ENCODE peak calls at places on chromosomes 4 and X, in five cellular contexts. H, B, K, E and Q are unnamed samples. For H3K4me1, the result is how much of the 10 kb centered on the place peaks cover.

GRCh38 chr4:146398404-146398803 is 123.3 kb downstream of the SLC10A7 start:
- DNase-seq in H (no peak), B (no peak), K (no peak), E (no peak), Q (no peak)

GRCh38 chr4:70722199-70722791 is 531 bp downstream of the RUFY3 start:
- DNase-seq in H (no peak), B (peak), K (peak), E (no peak), Q (no peak)

GRCh38 chr4:139606600-139607301 is 50.7 kb upstream of the SETD7 start:
- DNase-seq in H (no peak), B (no peak), K (peak), E (peak), Q (no peak)

GRCh38 chrX:118423558-118423957 is 72.1 kb upstream of the DOCK11 start:
- DNase-seq in H (no peak), B (no peak), K (no peak), E (no peak), Q (no peak)

GRCh38 chr4:100525689-100526088 is 7.9 kb upstream of the EMCN start:
- DNase-seq in H (no peak), B (no peak), K (no peak), E (no peak), Q (no peak)

GRCh38 chrX:134554291-134554690 is 94.3 kb downstream of the HPRT1 start:
- DNase-seq in H (no peak), B (no peak), K (no peak), E (no peak), Q (no peak)

GRCh38 chr4:84258905-84259830 is 239.9 kb downstream of the NKX6-1 start:
- DNase-seq in H (no peak), B (peak), K (peak), E (peak), Q (no peak)

GRCh38 chr4:186820371-186820990 is 96.8 kb upstream of the FAT1 start:
- DNase-seq in H (peak), B (peak), K (peak), E (peak), Q (no peak)

GRCh38 chr4:2322227-2322626 is 60.3 kb upstream of the MXD4 start:
- DNase-seq in H (no peak), B (no peak), K (no peak), E (no peak), Q (no peak)

GRCh38 chr4:187993827-187994226 is 1.7 kb upstream of the ZFP42 start:
- DNase-seq in H (no peak), B (no peak), K (peak), E (peak), Q (no peak)

GRCh38 chr4:22486276-22486675 is 29.6 kb downstream of the ADGRA3 start:
- DNase-seq in H (no peak), B (no peak), K (no peak), E (no peak), Q (no peak)

GRCh38 chr4:180664766-180665368 is 1578.3 kb upstream of the TENM3 start:
- DNase-seq in H (no peak), B (peak), K (peak), E (peak), Q (no peak)

GRCh38 chr4:81850701-81851100 is 379.0 kb upstream of the RASGEF1B start:
- DNase-seq in H (no peak), B (no peak), K (no peak), E (no peak), Q (no peak)

GRCh38 chr4:185128272-185129119 is 14.6 kb upstream of the SLC25A4 start:
- DNase-seq in H (peak), B (no peak), K (no peak), E (no peak), Q (no peak)

GRCh38 chrX:34884693-34885277 is 57.8 kb upstream of the FAM47B start:
- DNase-seq in H (no peak), B (peak), K (peak), E (no peak), Q (no peak)

GRCh38 chrX:22559506-22559905 is 286.8 kb downstream of the CBLL2 start:
- DNase-seq in H (no peak), B (no peak), K (peak), E (no peak), Q (no peak)

GRCh38 chr4:181710143-181710542 is 533.1 kb upstream of the TENM3 start:
- DNase-seq in H (no peak), B (no peak), K (no peak), E (no peak), Q (no peak)

GRCh38 chr4:127251423-127251822 is 381.3 kb upstream of the INTU start:
- DNase-seq in H (no peak), B (no peak), K (peak), E (no peak), Q (no peak)

GRCh38 chr4:82523179-82523578 is 38.6 kb downstream of the TMEM150C start:
- DNase-seq in H (no peak), B (no peak), K (no peak), E (no peak), Q (no peak)

GRCh38 chr4:98546910-98547544 is 111.4 kb downstream of the TSPAN5 start:
- DNase-seq in H (no peak), B (peak), K (peak), E (no peak), Q (no peak)

GRCh38 chrX:71254092-71254941 is at the start of gene ZMYM3:
- DNase-seq in H (peak), B (peak), K (peak), E (peak), Q (peak)

GRCh38 chr4:7699040-7699439 is 240.6 kb downstream of the AFAP1 start:
- DNase-seq in H (no peak), B (no peak), K (peak), E (no peak), Q (no peak)

GRCh38 chrX:9966775-9967408 is at the start of gene CLDN34:
- DNase-seq in H (no peak), B (no peak), K (no peak), E (no peak), Q (no peak)

GRCh38 chr4:38788327-38788726 is 5.5 kb upstream of the TLR10 start:
- DNase-seq in H (no peak), B (no peak), K (peak), E (no peak), Q (no peak)

GRCh38 chr4:2079006-2079405 is 19.9 kb downstream of the NAT8L start:
- DNase-seq in H (no peak), B (no peak), K (no peak), E (no peak), Q (no peak)

GRCh38 chr4:61511716-61512488 is 311.8 kb downstream of the ADGRL3 start:
- DNase-seq in H (no peak), B (no peak), K (peak), E (no peak), Q (no peak)

GRCh38 chr4:112514449-112515277 is 1.3 kb downstream of the NEUROG2 start:
- DNase-seq in H (no peak), B (no peak), K (no peak), E (peak), Q (no peak)

GRCh38 chr4:56283394-56283793 is 103.9 kb downstream of the AASDH start:
- DNase-seq in H (no peak), B (no peak), K (no peak), E (no peak), Q (no peak)

GRCh38 chr4:148072789-148073188 is 340.9 kb downstream of the ARHGAP10 start:
- DNase-seq in H (no peak), B (no peak), K (no peak), E (no peak), Q (no peak)

GRCh38 chrX:24498975-24499374 is 33.9 kb downstream of the PDK3 start:
- DNase-seq in H (no peak), B (no peak), K (peak), E (peak), Q (no peak)

GRCh38 chrX:10794203-10794630 is 173.8 kb upstream of the MID1 start:
- DNase-seq in H (no peak), B (no peak), K (no peak), E (no peak), Q (no peak)

GRCh38 chrX:48700951-48701653 is 4.6 kb downstream of the SUV39H1 start:
- DNase-seq in H (no peak), B (no peak), K (peak), E (no peak), Q (no peak)

GRCh38 chr4:74410272-74410671 is 34.7 kb upstream of the AREG start:
- DNase-seq in H (no peak), B (no peak), K (peak), E (no peak), Q (no peak)

GRCh38 chr4:48360966-48361470 is 19.7 kb downstream of the SLAIN2 start:
- DNase-seq in H (no peak), B (no peak), K (no peak), E (no peak), Q (no peak)

GRCh38 chr4:48360285-48360965 is 19.1 kb downstream of the SLAIN2 start:
- DNase-seq in H (no peak), B (no peak), K (peak), E (no peak), Q (no peak)
- H3K4me3 ChIP-seq in H (no peak), B (no peak), K (no peak), E (no peak), Q (no peak)

DNA sequence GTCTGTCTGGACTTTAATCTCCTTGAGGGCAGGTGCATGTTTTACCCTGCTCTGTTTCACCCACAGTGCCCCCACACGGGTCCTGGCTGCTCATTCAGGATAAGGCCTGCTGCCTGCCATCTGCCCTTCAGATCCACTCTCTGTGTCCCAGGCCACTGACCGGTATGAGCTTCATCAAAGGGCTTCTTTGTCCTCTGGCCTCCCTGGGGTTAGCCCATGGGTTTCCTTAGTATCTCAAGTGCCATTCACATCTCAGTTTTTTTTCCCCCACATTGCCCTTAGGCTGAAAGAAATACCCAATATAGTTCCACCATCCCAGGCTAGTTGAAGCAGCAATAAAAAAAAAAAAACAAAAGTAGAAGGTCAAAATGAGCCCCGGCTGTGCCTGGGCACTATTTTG is 9.3 kb downstream of the CD99L2 start:
- DNase-seq in H (no peak), B (no peak), K (no peak), E (no peak), Q (no peak)
- H3K4me1 ChIP-seq in H (under half), B (under half), K (under half), E (under half), Q (under half)

DNA sequence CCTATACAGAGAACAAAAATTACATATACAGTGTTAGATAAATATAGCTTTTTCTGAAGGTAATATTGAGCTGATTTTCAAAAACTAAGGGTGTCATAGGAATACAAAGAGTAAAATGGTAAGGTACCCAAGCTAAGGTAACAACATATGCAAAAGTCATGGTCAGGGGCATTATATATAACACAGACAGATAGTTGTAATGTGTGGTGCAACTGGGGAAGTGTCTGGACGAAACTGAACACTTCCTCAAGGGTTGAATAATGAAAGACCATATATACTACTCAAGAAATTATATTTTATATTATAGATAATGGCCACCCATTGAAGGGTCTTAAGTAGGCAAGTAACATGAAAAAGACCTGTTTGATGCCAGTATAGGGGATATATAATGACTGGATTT is 262.1 kb upstream of the CXXC4 start:
- DNase-seq in H (no peak), B (no peak), K (no peak), E (no peak), Q (no peak)
- H3K27ac ChIP-seq in H (no peak), B (no peak), K (no peak), E (no peak), Q (no peak)

GRCh38 chr4:53479731-53480525 is 102.5 kb downstream of the FIP1L1 start:
- DNase-seq in H (no peak), B (no peak), K (peak), E (no peak), Q (no peak)

GRCh38 chr4:53477038-53477565 is 99.7 kb downstream of the FIP1L1 start:
- DNase-seq in H (no peak), B (no peak), K (peak), E (no peak), Q (no peak)

GRCh38 chr4:53480909-53481308 is 103.5 kb downstream of the FIP1L1 start:
- DNase-seq in H (no peak), B (no peak), K (peak), E (no peak), Q (no peak)

GRCh38 chr4:53477666-53478065 is 100.2 kb downstream of the FIP1L1 start:
- DNase-seq in H (no peak), B (no peak), K (peak), E (no peak), Q (no peak)

GRCh38 chr4:53478671-53479456 is 101.4 kb downstream of the FIP1L1 start:
- DNase-seq in H (no peak), B (peak), K (peak), E (no peak), Q (no peak)
- H3K4me3 ChIP-seq in H (no peak), B (no peak), K (no peak), E (no peak), Q (no peak)

DNA sequence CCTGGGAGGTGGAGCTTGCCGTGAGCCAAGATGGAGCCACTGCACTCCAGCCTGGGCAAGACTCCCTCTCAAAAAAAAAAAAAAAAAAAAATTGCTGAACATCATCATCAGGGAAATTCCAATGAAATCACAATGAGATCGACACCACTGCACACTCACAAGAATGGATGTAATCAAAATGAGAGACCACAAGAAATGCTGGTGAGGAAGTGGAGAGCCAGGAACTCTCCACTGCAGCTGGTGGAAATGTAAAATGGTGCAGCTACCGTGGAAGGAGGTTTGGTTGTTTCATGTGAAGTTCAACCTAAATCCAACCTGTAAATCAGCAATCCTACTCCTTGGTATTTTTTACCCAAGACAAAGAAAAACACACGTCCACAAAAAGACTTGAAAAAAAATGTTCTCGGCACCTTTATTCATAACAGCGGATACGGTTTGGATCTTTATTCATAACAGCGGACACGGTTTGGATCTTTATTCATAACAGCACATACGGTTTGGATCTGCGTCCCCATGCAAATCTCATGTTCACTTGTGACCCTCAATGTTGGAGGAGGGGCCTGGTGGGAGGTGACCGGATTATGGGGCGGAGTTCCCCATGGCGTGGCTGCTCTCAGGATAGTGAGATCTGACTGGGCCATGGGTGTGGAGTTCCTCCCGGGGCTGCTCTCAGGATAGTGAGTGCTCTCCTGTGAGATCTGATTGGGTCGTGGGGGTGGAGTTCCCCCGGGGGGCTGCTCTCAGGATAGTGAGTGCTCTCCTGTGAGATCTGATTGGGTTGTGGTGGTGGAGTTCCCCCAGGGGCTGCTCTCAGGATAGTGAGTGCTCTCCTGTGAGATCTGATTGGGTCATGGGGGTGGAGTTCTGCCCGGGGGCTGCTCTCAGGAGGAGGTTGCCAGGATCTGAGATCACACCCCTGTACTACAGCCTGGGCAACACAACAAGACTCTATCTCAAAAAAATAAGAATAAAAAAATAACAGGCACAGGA is 7.7 kb downstream of the GAK start:
- DNase-seq in H (no peak), B (no peak), K (peak), E (no peak), Q (no peak)
- H3K4me1 ChIP-seq in H (under half), B (under half), K (under half), E (under half), Q (under half)

DNA sequence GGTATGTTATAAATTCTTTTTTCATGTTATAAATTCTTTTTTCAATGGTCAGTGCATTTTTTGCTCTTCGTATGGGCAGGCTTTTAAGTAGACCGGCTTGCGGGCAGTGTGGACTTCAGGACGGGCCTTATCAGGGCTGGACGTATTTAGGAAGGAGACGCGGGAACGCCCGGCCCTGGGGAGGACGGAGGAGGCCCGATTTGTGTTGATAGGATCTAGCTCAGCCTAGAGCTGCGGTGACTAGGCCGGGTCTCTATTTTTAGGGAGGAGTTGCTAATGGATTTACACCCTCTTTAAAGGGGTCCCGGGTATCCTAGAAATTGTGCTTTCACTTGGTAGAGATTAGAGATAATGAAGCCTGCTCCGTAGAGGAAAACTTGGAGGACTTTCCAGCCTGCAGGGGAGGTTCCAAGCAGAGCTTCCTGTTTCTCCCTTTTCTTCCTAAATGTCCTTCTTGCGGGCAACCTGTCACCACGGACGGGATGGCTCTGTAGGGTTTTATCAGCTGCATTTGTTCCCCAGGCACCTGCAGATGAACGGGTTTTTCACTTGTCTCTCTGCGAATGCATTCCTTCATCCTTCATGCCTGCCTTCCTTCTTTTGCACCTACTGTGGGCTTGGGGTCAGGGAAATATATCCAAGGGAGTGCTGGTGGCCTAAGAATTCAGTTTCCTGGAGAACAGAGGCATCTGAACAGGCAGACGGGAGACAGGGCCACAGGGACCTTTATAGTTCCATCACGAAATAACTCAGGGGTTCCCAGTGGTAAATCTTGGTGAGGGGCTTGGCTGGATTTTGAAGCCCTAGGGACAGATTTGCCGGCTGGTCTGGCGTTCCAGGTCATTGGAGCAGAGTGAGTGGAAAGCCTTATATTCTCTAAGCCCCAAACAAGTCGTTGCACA is 1.4 kb downstream of the CD99 start:
- DNase-seq in H (peak), B (peak), K (peak), E (peak), Q (no peak)
- H3K27ac ChIP-seq in H (peak), B (no peak), K (peak), E (no peak), Q (peak)